ENCODE peak calls at places on chromosomes 12 and 14, in ten cellular contexts. One of them, this sample, is unnamed.

GRCh38 chr12:92551853-92552397 is 150.9 kb upstream of the PLEKHG7 start:
- DNase-seq in A549: peak
- DNase-seq in astrocyte of the spinal cord: peak
- DNase-seq in activated B cell treated with CpG ODN at 0.5 μM for 24 hours: no peak
- DNase-seq in nephron progenitor cell: no peak
- DNase-seq in AG10803: peak
- DNase-seq in tibial artery: no peak
- DNase-seq in mucosa of descending colon: no peak
- DNase-seq in kidney: no peak
- DNase-seq in WTC11: no peak
- DNase-seq in this sample: no peak

GRCh38 chr14:103920981-103921854 is 7.0 kb upstream of the TDRD9 start:
- DNase-seq in A549: peak
- DNase-seq in astrocyte of the spinal cord: peak
- DNase-seq in activated B cell treated with CpG ODN at 0.5 μM for 24 hours: peak
- DNase-seq in nephron progenitor cell: peak
- DNase-seq in AG10803: peak
- DNase-seq in tibial artery: peak
- DNase-seq in mucosa of descending colon: peak
- DNase-seq in kidney: peak
- DNase-seq in WTC11: peak
- DNase-seq in this sample: peak

GRCh38 chr12:127083028-127083949 is 1183.7 kb upstream of the TMEM132C start:
- DNase-seq in A549: peak
- DNase-seq in astrocyte of the spinal cord: peak
- DNase-seq in activated B cell treated with CpG ODN at 0.5 μM for 24 hours: no peak
- DNase-seq in nephron progenitor cell: no peak
- DNase-seq in AG10803: peak
- DNase-seq in tibial artery: no peak
- DNase-seq in mucosa of descending colon: peak
- DNase-seq in kidney: no peak
- DNase-seq in WTC11: no peak
- DNase-seq in this sample: no peak

GRCh38 chr14:83425138-83425537 is 1891.5 kb upstream of the SEL1L start:
- DNase-seq in A549: peak
- DNase-seq in astrocyte of the spinal cord: peak
- DNase-seq in activated B cell treated with CpG ODN at 0.5 μM for 24 hours: no peak
- DNase-seq in nephron progenitor cell: no peak
- DNase-seq in AG10803: peak
- DNase-seq in tibial artery: no peak
- DNase-seq in mucosa of descending colon: no peak
- DNase-seq in kidney: no peak
- DNase-seq in WTC11: no peak
- DNase-seq in this sample: no peak

GRCh38 chr14:95495538-95496025 is 20.9 kb downstream of the SYNE3 start:
- DNase-seq in A549: no peak
- DNase-seq in astrocyte of the spinal cord: no peak
- DNase-seq in activated B cell treated with CpG ODN at 0.5 μM for 24 hours: peak
- DNase-seq in nephron progenitor cell: no peak
- DNase-seq in AG10803: no peak
- DNase-seq in tibial artery: peak
- DNase-seq in mucosa of descending colon: peak
- DNase-seq in kidney: peak
- DNase-seq in WTC11: no peak
- DNase-seq in this sample: no peak

GRCh38 chr14:54186821-54187365 is 209.9 kb upstream of the CDKN3 start:
- DNase-seq in A549: no peak
- DNase-seq in astrocyte of the spinal cord: no peak
- DNase-seq in activated B cell treated with CpG ODN at 0.5 μM for 24 hours: no peak
- DNase-seq in nephron progenitor cell: peak
- DNase-seq in AG10803: peak
- DNase-seq in tibial artery: no peak
- DNase-seq in mucosa of descending colon: no peak
- DNase-seq in kidney: no peak
- DNase-seq in WTC11: no peak
- DNase-seq in this sample: no peak

GRCh38 chr12:46456356-46457334 is 84.1 kb upstream of the SLC38A2 start:
- DNase-seq in A549: no peak
- DNase-seq in astrocyte of the spinal cord: no peak
- DNase-seq in activated B cell treated with CpG ODN at 0.5 μM for 24 hours: no peak
- DNase-seq in nephron progenitor cell: no peak
- DNase-seq in AG10803: no peak
- DNase-seq in tibial artery: no peak
- DNase-seq in mucosa of descending colon: no peak
- DNase-seq in kidney: no peak
- DNase-seq in WTC11: no peak
- DNase-seq in this sample: no peak

GRCh38 chr14:67738740-67739504 is 37.2 kb downstream of the RDH12 start:
- DNase-seq in A549: peak
- DNase-seq in astrocyte of the spinal cord: peak
- DNase-seq in activated B cell treated with CpG ODN at 0.5 μM for 24 hours: no peak
- DNase-seq in nephron progenitor cell: no peak
- DNase-seq in AG10803: peak
- DNase-seq in tibial artery: peak
- DNase-seq in mucosa of descending colon: peak
- DNase-seq in kidney: no peak
- DNase-seq in WTC11: no peak
- DNase-seq in this sample: no peak

GRCh38 chr12:94150483-94151225 is 2.3 kb downstream of the PLXNC1 start:
- DNase-seq in A549: no peak
- DNase-seq in astrocyte of the spinal cord: no peak
- DNase-seq in activated B cell treated with CpG ODN at 0.5 μM for 24 hours: peak
- DNase-seq in nephron progenitor cell: peak
- DNase-seq in AG10803: no peak
- DNase-seq in tibial artery: no peak
- DNase-seq in mucosa of descending colon: peak
- DNase-seq in kidney: peak
- DNase-seq in WTC11: peak
- DNase-seq in this sample: peak

DNA sequence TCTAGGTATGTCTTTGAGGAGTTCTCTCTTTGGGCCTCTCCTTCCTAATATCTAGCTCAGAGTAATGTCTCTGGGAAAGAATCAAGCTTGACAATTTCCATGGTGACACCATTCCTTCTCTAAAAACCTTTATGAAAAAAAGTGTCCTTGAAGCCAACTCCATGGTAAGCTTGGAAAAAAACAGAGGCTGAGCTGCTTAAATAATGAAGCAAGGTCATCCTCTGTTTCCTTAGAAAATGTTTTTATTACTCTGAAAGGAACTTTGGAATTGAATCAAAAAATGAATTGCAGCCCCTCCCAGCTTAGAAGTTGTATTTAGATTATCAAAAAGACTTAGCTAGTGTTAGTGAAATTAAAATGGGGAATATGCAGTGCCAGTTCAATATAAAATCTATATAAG is 166.1 kb upstream of the KITLG start:
- DNase-seq in A549: peak
- DNase-seq in astrocyte of the spinal cord: no peak
- DNase-seq in activated B cell treated with CpG ODN at 0.5 μM for 24 hours: no peak
- DNase-seq in nephron progenitor cell: no peak
- DNase-seq in AG10803: peak
- DNase-seq in tibial artery: no peak
- DNase-seq in mucosa of descending colon: no peak
- DNase-seq in kidney: no peak
- DNase-seq in WTC11: no peak
- DNase-seq in this sample: no peak
- TF ChIP-seq CTCF in A549: no peak
- TF ChIP-seq CTCF in astrocyte of the spinal cord: no peak
- TF ChIP-seq CTCF in activated B cell treated with CpG ODN at 0.5 μM for 24 hours: no peak
- TF ChIP-seq CTCF in nephron progenitor cell: no peak
- TF ChIP-seq CTCF in AG10803: no peak
- TF ChIP-seq CTCF in tibial artery: no peak
- TF ChIP-seq CTCF in mucosa of descending colon: no peak
- TF ChIP-seq CTCF in kidney: no peak
- TF ChIP-seq CTCF in WTC11: no peak
- TF ChIP-seq CTCF in this sample: no peak

GRCh38 chr12:121838096-121838495 is 20.6 kb downstream of the HPD start:
- DNase-seq in A549: no peak
- DNase-seq in astrocyte of the spinal cord: no peak
- DNase-seq in activated B cell treated with CpG ODN at 0.5 μM for 24 hours: no peak
- DNase-seq in nephron progenitor cell: no peak
- DNase-seq in AG10803: no peak
- DNase-seq in tibial artery: no peak
- DNase-seq in mucosa of descending colon: no peak
- DNase-seq in kidney: no peak
- DNase-seq in WTC11: no peak
- DNase-seq in this sample: no peak

GRCh38 chr12:121843236-121843982 is 15.2 kb downstream of the HPD start:
- DNase-seq in A549: no peak
- DNase-seq in astrocyte of the spinal cord: no peak
- DNase-seq in activated B cell treated with CpG ODN at 0.5 μM for 24 hours: no peak
- DNase-seq in nephron progenitor cell: no peak
- DNase-seq in AG10803: no peak
- DNase-seq in tibial artery: no peak
- DNase-seq in mucosa of descending colon: no peak
- DNase-seq in kidney: no peak
- DNase-seq in WTC11: no peak
- DNase-seq in this sample: no peak

GRCh38 chr12:121837680-121838079 is 21.0 kb downstream of the HPD start:
- DNase-seq in A549: no peak
- DNase-seq in astrocyte of the spinal cord: no peak
- DNase-seq in activated B cell treated with CpG ODN at 0.5 μM for 24 hours: no peak
- DNase-seq in nephron progenitor cell: no peak
- DNase-seq in AG10803: no peak
- DNase-seq in tibial artery: no peak
- DNase-seq in mucosa of descending colon: no peak
- DNase-seq in kidney: no peak
- DNase-seq in WTC11: no peak
- DNase-seq in this sample: no peak

GRCh38 chr12:121839993-121840761 is 18.5 kb downstream of the HPD start:
- DNase-seq in A549: no peak
- DNase-seq in astrocyte of the spinal cord: no peak
- DNase-seq in activated B cell treated with CpG ODN at 0.5 μM for 24 hours: no peak
- DNase-seq in nephron progenitor cell: no peak
- DNase-seq in AG10803: no peak
- DNase-seq in tibial artery: no peak
- DNase-seq in mucosa of descending colon: no peak
- DNase-seq in kidney: no peak
- DNase-seq in WTC11: no peak
- DNase-seq in this sample: no peak

GRCh38 chr12:121839106-121839992 is 19.3 kb downstream of the HPD start:
- DNase-seq in A549: peak
- DNase-seq in astrocyte of the spinal cord: peak
- DNase-seq in activated B cell treated with CpG ODN at 0.5 μM for 24 hours: peak
- DNase-seq in nephron progenitor cell: peak
- DNase-seq in AG10803: peak
- DNase-seq in tibial artery: peak
- DNase-seq in mucosa of descending colon: peak
- DNase-seq in kidney: peak
- DNase-seq in WTC11: peak
- DNase-seq in this sample: peak
- TF ChIP-seq CTCF in A549: no peak
- TF ChIP-seq CTCF in astrocyte of the spinal cord: peak
- TF ChIP-seq CTCF in activated B cell treated with CpG ODN at 0.5 μM for 24 hours: no peak
- TF ChIP-seq CTCF in nephron progenitor cell: peak
- TF ChIP-seq CTCF in AG10803: peak
- TF ChIP-seq CTCF in tibial artery: peak
- TF ChIP-seq CTCF in mucosa of descending colon: peak
- TF ChIP-seq CTCF in kidney: peak
- TF ChIP-seq CTCF in WTC11: no peak
- TF ChIP-seq CTCF in this sample: peak

GRCh38 chr14:56754966-56755365 is 55.3 kb downstream of the OTX2 start:
- DNase-seq in A549: no peak
- DNase-seq in astrocyte of the spinal cord: no peak
- DNase-seq in activated B cell treated with CpG ODN at 0.5 μM for 24 hours: no peak
- DNase-seq in nephron progenitor cell: no peak
- DNase-seq in AG10803: no peak
- DNase-seq in tibial artery: no peak
- DNase-seq in mucosa of descending colon: no peak
- DNase-seq in kidney: no peak
- DNase-seq in WTC11: no peak
- DNase-seq in this sample: no peak

GRCh38 chr14:56759633-56760032 is 50.6 kb downstream of the OTX2 start:
- DNase-seq in A549: no peak
- DNase-seq in astrocyte of the spinal cord: no peak
- DNase-seq in activated B cell treated with CpG ODN at 0.5 μM for 24 hours: no peak
- DNase-seq in nephron progenitor cell: no peak
- DNase-seq in AG10803: no peak
- DNase-seq in tibial artery: no peak
- DNase-seq in mucosa of descending colon: no peak
- DNase-seq in kidney: no peak
- DNase-seq in WTC11: no peak
- DNase-seq in this sample: no peak

GRCh38 chr14:56760164-56760914 is 49.9 kb downstream of the OTX2 start:
- DNase-seq in A549: no peak
- DNase-seq in astrocyte of the spinal cord: no peak
- DNase-seq in activated B cell treated with CpG ODN at 0.5 μM for 24 hours: no peak
- DNase-seq in nephron progenitor cell: no peak
- DNase-seq in AG10803: no peak
- DNase-seq in tibial artery: no peak
- DNase-seq in mucosa of descending colon: no peak
- DNase-seq in kidney: no peak
- DNase-seq in WTC11: no peak
- DNase-seq in this sample: no peak

GRCh38 chr14:56759094-56759493 is 51.2 kb downstream of the OTX2 start:
- DNase-seq in A549: no peak
- DNase-seq in astrocyte of the spinal cord: no peak
- DNase-seq in activated B cell treated with CpG ODN at 0.5 μM for 24 hours: no peak
- DNase-seq in nephron progenitor cell: no peak
- DNase-seq in AG10803: no peak
- DNase-seq in tibial artery: no peak
- DNase-seq in mucosa of descending colon: no peak
- DNase-seq in kidney: no peak
- DNase-seq in WTC11: no peak
- DNase-seq in this sample: no peak
- TF ChIP-seq CTCF in A549: no peak
- TF ChIP-seq CTCF in astrocyte of the spinal cord: no peak
- TF ChIP-seq CTCF in activated B cell treated with CpG ODN at 0.5 μM for 24 hours: no peak
- TF ChIP-seq CTCF in nephron progenitor cell: no peak
- TF ChIP-seq CTCF in AG10803: no peak
- TF ChIP-seq CTCF in tibial artery: no peak
- TF ChIP-seq CTCF in mucosa of descending colon: no peak
- TF ChIP-seq CTCF in kidney: no peak
- TF ChIP-seq CTCF in WTC11: no peak
- TF ChIP-seq CTCF in this sample: no peak

DNA sequence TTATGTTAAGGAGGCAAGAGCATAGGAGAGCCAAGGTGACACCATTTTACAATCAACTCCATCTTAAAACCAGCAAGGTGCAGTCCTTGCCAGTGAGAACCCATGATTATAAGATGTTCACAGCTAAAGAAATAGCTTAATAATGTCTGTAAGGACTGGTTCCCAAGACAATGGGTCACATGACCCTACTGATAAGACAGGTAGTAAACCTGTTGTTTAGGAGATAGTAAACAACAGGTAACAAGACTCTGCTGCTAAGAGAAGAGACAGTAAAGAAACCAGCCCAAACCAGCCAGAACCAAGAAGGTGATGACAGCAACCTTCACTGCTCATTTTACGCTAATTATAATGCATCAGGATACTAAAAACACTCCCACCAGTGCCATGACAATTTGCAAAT is 23.2 kb upstream of the BCAT1 start:
- DNase-seq in A549: no peak
- DNase-seq in astrocyte of the spinal cord: no peak
- DNase-seq in activated B cell treated with CpG ODN at 0.5 μM for 24 hours: no peak
- DNase-seq in nephron progenitor cell: no peak
- DNase-seq in AG10803: no peak
- DNase-seq in tibial artery: no peak
- DNase-seq in mucosa of descending colon: no peak
- DNase-seq in kidney: no peak
- DNase-seq in WTC11: no peak
- DNase-seq in this sample: no peak
- TF ChIP-seq CTCF in A549: no peak
- TF ChIP-seq CTCF in astrocyte of the spinal cord: no peak
- TF ChIP-seq CTCF in activated B cell treated with CpG ODN at 0.5 μM for 24 hours: no peak
- TF ChIP-seq CTCF in nephron progenitor cell: no peak
- TF ChIP-seq CTCF in AG10803: no peak
- TF ChIP-seq CTCF in tibial artery: no peak
- TF ChIP-seq CTCF in mucosa of descending colon: no peak
- TF ChIP-seq CTCF in kidney: no peak
- TF ChIP-seq CTCF in WTC11: no peak
- TF ChIP-seq CTCF in this sample: no peak

GRCh38 chr12:3035815-3036702 is 41.1 kb upstream of the TSPAN9 start:
- DNase-seq in A549: no peak
- DNase-seq in astrocyte of the spinal cord: peak
- DNase-seq in activated B cell treated with CpG ODN at 0.5 μM for 24 hours: no peak
- DNase-seq in nephron progenitor cell: no peak
- DNase-seq in AG10803: no peak
- DNase-seq in tibial artery: no peak
- DNase-seq in mucosa of descending colon: no peak
- DNase-seq in kidney: peak
- DNase-seq in WTC11: no peak
- DNase-seq in this sample: no peak
- TF ChIP-seq CTCF in A549: no peak
- TF ChIP-seq CTCF in astrocyte of the spinal cord: peak
- TF ChIP-seq CTCF in activated B cell treated with CpG ODN at 0.5 μM for 24 hours: no peak
- TF ChIP-seq CTCF in nephron progenitor cell: peak
- TF ChIP-seq CTCF in AG10803: peak
- TF ChIP-seq CTCF in tibial artery: no peak
- TF ChIP-seq CTCF in mucosa of descending colon: no peak
- TF ChIP-seq CTCF in kidney: no peak
- TF ChIP-seq CTCF in WTC11: peak
- TF ChIP-seq CTCF in this sample: peak

This sample was measured in glutamatergic neuron.